ENCODE peak calls at places on chromosomes 6 and 20, in seven cellular contexts. E, R, M, Y, J, B and L are unnamed samples.

GRCh38 chr6:82786251-82786650 is 279.4 kb downstream of the UBE3D start:
- DNase-seq in E (no peak), R (no peak), M (no peak), Y (no peak), J (no peak), B (no peak), L (no peak)

GRCh38 chr6:91273729-91274128 is 686.9 kb upstream of the MAP3K7 start:
- DNase-seq in E (no peak), R (no peak), M (no peak), Y (no peak), J (peak; percentile 7), B (no peak), L (no peak)

GRCh38 chr20:62367483-62368302 is 581 bp upstream of the LAMA5 start:
- DNase-seq in E (peak; percentile 25), R (no peak), M (no peak), Y (no peak), J (peak; percentile 44), B (no peak), L (no peak)

GRCh38 chr20:33280000-33280680 is 2.9 kb upstream of the BPIFB1 start:
- DNase-seq in E (no peak), R (no peak), M (no peak), Y (no peak), J (no peak), B (no peak), L (no peak)

GRCh38 chr6:47160702-47161101 is 118.6 kb upstream of the ADGRF1 start:
- DNase-seq in E (no peak), R (no peak), M (no peak), Y (no peak), J (no peak), B (no peak), L (no peak)

GRCh38 chr20:23103284-23104018 is 17.3 kb upstream of the CD93 start:
- DNase-seq in E (no peak), R (no peak), M (no peak), Y (no peak), J (no peak), B (peak; percentile 46), L (no peak)

GRCh38 chr6:63466242-63466733 is 106.0 kb upstream of the LOC128125822 start:
- DNase-seq in E (no peak), R (no peak), M (no peak), Y (no peak), J (no peak), B (no peak), L (no peak)

GRCh38 chr20:12911372-12911771 is 97.4 kb upstream of the SPTLC3 start:
- DNase-seq in E (no peak), R (no peak), M (no peak), Y (no peak), J (no peak), B (no peak), L (no peak)

GRCh38 chr6:10595731-10596664 is 74.8 kb downstream of the GCNT2 start:
- DNase-seq in E (peak; percentile 34), R (no peak), M (no peak), Y (no peak), J (no peak), B (no peak), L (no peak)

GRCh38 chr6:165055231-165055630 is 254.2 kb downstream of the C6orf118 start:
- DNase-seq in E (peak; percentile 29), R (no peak), M (no peak), Y (no peak), J (no peak), B (no peak), L (no peak)

GRCh38 chr20:55528482-55528881 is 476.8 kb downstream of the CBLN4 start:
- DNase-seq in E (no peak), R (no peak), M (no peak), Y (no peak), J (no peak), B (no peak), L (no peak)

GRCh38 chr6:3706547-3707467 is 44.7 kb downstream of the PXDC1 start:
- DNase-seq in E (no peak), R (no peak), M (no peak), Y (no peak), J (no peak), B (peak; percentile 39), L (no peak)

GRCh38 chr6:126069457-126069856 is 83.1 kb downstream of the TRMT11 start:
- DNase-seq in E (no peak), R (no peak), M (no peak), Y (no peak), J (no peak), B (no peak), L (no peak)

GRCh38 chr6:148211777-148212324 is 130.8 kb upstream of the SASH1 start:
- DNase-seq in E (no peak), R (no peak), M (no peak), Y (no peak), J (no peak), B (no peak), L (no peak)

GRCh38 chr6:157669747-157670216 is 153.3 kb upstream of the SNX9 start:
- DNase-seq in E (no peak), R (no peak), M (no peak), Y (peak; percentile 61), J (peak; percentile 80), B (peak; percentile 89), L (peak; percentile 76)

GRCh38 chr6:33508935-33509926 is 54.9 kb downstream of the ZBTB9 start:
- DNase-seq in E (no peak), R (no peak), M (no peak), Y (no peak), J (no peak), B (no peak), L (no peak)

GRCh38 chr6:166024252-166024651 is 143.4 kb downstream of the TBXT start:
- DNase-seq in E (no peak), R (no peak), M (no peak), Y (no peak), J (no peak), B (no peak), L (no peak)

GRCh38 chr20:48567145-48567544 is 260.7 kb downstream of the PREX1 start:
- DNase-seq in E (no peak), R (no peak), M (no peak), Y (no peak), J (no peak), B (no peak), L (no peak)